ENCODE peak calls at places on chromosomes 11 and 22, in eight cellular contexts. I is AG09319, Y is RWPE1, L is HCT116, S is A549, X is keratinocyte, M is fibroblast of villous mesenchyme, V is dorsolateral prefrontal cortex. H is an unnamed sample.

GRCh38 chr11:85762226-85762625 is 48.7 kb downstream of the SYTL2 start:
- DNase-seq in V (no peak), I (no peak), M (no peak), S (no peak), Y (no peak), L (no peak), X (no peak), H (no peak)

GRCh38 chr11:126256216-126256615 is 12.5 kb downstream of the SRPRA start:
- DNase-seq in S (no peak), I (no peak), L (no peak), M (no peak), V (no peak), Y (no peak), X (no peak), H (no peak)

GRCh38 chr11:60098508-60098907 is 10.0 kb downstream of the MS4A2 start:
- DNase-seq in M (no peak), V (no peak), L (no peak), Y (no peak), I (no peak), X (no peak), S (peak; percentile 4), H (no peak)

GRCh38 chr22:38347944-38348750 is 30.9 kb upstream of the CSNK1E start:
- DNase-seq in L (no peak), X (peak; percentile 89), Y (peak; percentile 79), V (no peak), I (no peak), M (no peak), S (no peak), H (peak; percentile 15)

GRCh38 chr11:65425971-65426838 is 3.6 kb downstream of the NEAT1 start:
- DNase-seq in M (peak; percentile 88), S (peak; percentile 78), L (peak; percentile 42), X (no peak), Y (no peak), I (no peak), V (no peak), H (no peak)

GRCh38 chr22:42365942-42366660 is 66.1 kb downstream of the NFAM1 start:
- DNase-seq in S (no peak), Y (no peak), X (no peak), I (no peak), L (no peak), V (no peak), M (no peak), H (no peak)

GRCh38 chr11:95346207-95346718 is 115.3 kb upstream of the SESN3 start:
- DNase-seq in S (no peak), L (no peak), V (no peak), X (no peak), Y (no peak), I (no peak), M (no peak), H (no peak)

GRCh38 chr11:68090706-68091105 is 30.5 kb downstream of the CHKA start:
- DNase-seq in I (no peak), X (no peak), S (no peak), V (peak; percentile 44), M (no peak), L (no peak), Y (no peak), H (no peak)

GRCh38 chr22:30445438-30445936 is 19.9 kb downstream of the MTFP1 start:
- DNase-seq in X (no peak), Y (no peak), L (no peak), V (no peak), S (no peak), I (no peak), M (no peak), H (no peak)

GRCh38 chr11:106161775-106162174 is 84.3 kb downstream of the AASDHPPT start:
- DNase-seq in V (no peak), I (no peak), M (no peak), S (no peak), X (no peak), Y (no peak), L (no peak), H (no peak)

GRCh38 chr11:67302571-67303131 is 679 bp upstream of the SSH3 start:
- DNase-seq in V (peak; percentile 27), S (peak; percentile 62), I (no peak), X (no peak), M (peak; percentile 59), L (no peak), Y (no peak), H (no peak)

GRCh38 chr11:128921790-128922189 is 20.9 kb downstream of the TP53AIP1 start:
- DNase-seq in I (no peak), M (no peak), V (no peak), L (no peak), X (no peak), S (no peak), Y (no peak), H (no peak)

GRCh38 chr11:2944953-2945756 is 15.9 kb upstream of the PHLDA2 start:
- DNase-seq in X (no peak), V (peak; percentile 97), I (peak; percentile 75), Y (no peak), M (peak; percentile 95), L (no peak), S (no peak), H (no peak)

GRCh38 chr22:23833017-23833795 is 5.6 kb downstream of the DERL3 start:
- DNase-seq in I (no peak), M (no peak), S (no peak), L (no peak), X (no peak), V (peak; percentile 30), Y (no peak), H (peak; percentile 13)

DNA sequence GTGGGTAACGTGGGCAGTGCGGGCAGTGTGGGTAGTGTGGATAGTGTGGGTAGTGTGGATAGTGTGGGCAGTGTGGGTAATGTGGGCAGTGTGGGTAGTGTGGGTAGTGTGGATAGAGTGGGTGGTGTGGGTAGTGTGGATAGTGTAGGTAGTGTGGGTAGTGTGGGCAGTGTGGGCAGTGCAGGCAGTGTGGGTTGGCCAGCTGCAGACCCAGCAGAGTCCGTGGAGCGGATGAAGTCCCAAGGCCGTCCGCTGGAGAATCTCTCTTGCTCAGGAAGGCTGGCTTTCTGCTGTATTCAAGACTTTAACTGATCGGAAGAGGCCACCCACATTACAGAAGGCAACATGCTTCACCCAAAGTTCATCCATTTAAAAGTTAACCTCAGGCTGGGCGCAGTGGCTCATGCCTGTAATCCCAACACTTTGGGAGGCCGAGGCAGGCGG is 26.0 kb upstream of the KRTAP5-6 start:
- DNase-seq in I (no peak), S (no peak), Y (no peak), M (no peak), V (no peak), L (no peak), X (no peak), H (no peak)
- TF ChIP-seq CTCF in I (no peak), S (no peak), Y (no peak), M (no peak), V (no peak), L (no peak), X (no peak), H (no peak)

GRCh38 chr22:16987822-16988221 is 20.2 kb downstream of the GAB4 start:
- DNase-seq in I (no peak), L (no peak), S (no peak), X (no peak), Y (no peak), M (no peak), V (no peak), H (no peak)
- TF ChIP-seq CTCF in I (no peak), L (no peak), S (no peak), X (no peak), Y (no peak), M (no peak), V (no peak), H (no peak)

GRCh38 chr11:133712235-133712634 is 133.1 kb downstream of the SPATA19 start:
- DNase-seq in Y (no peak), V (no peak), M (no peak), I (no peak), L (no peak), X (no peak), S (no peak), H (no peak)
- TF ChIP-seq CTCF in Y (no peak), V (no peak), M (no peak), I (no peak), L (no peak), X (no peak), S (no peak), H (no peak)

GRCh38 chr11:78036313-78036712 is 13.2 kb upstream of the KCTD14 start:
- DNase-seq in M (no peak), S (no peak), X (no peak), V (no peak), L (no peak), I (no peak), Y (no peak), H (no peak)

GRCh38 chr11:78038697-78039313 is 15.7 kb upstream of the KCTD14 start:
- DNase-seq in Y (no peak), V (no peak), S (no peak), I (no peak), M (no peak), L (no peak), X (no peak), H (no peak)

GRCh38 chr11:78037056-78037455 is 14.0 kb upstream of the KCTD14 start:
- DNase-seq in L (no peak), M (no peak), S (no peak), I (no peak), V (no peak), Y (no peak), X (no peak), H (no peak)

GRCh38 chr11:78039391-78039918 is 16.4 kb upstream of the KCTD14 start:
- DNase-seq in I (no peak), M (no peak), S (no peak), Y (no peak), V (no peak), L (no peak), X (no peak), H (no peak)

DNA sequence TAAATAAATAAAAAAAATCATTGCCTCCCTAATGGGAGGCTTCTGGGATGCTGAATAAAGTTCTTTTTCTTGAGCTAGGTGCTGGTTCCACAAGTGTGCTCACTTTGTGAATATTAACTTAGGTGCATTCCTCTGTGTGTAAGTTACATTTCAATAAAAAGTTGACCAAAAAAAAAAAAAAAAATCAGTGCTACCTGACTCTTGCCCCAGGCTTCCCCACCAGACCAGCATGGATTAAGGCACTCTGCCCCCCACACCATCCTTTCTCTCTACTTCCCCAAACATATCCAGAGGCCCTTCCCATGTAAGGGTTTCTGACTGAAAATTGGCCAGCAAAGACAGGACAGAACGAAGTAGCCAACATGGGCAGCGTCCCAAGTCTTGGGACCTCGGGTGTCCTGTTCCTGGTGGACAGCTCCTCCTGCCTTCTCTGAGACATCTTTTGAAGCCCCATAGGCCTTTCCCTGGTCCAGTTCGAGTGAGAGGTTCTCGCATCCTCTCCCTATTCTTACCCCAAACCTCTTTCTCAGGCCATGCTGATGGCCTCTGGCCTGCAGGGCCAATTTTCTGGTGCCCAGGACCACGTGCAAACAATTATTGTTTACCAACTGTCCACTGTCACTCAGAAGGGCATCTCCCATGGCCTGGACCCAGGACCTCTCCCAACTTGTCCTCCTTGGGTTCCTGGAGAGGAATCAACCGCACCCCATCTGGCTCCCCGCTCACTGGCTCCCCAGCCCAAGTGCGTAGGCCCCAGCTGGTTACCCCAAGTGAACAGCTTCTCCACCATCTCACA is 14.9 kb upstream of the KCTD14 start:
- DNase-seq in V (no peak), X (no peak), I (no peak), L (no peak), Y (no peak), S (no peak), M (no peak), H (no peak)
- TF ChIP-seq CTCF in V (no peak), X (no peak), I (no peak), L (no peak), Y (no peak), S (no peak), M (no peak), H (no peak)

GRCh38 chr11:16606784-16607674 is 131.4 kb upstream of the C11orf58 start:
- DNase-seq in X (no peak), S (no peak), I (no peak), Y (no peak), L (no peak), M (peak; percentile 40), V (no peak), H (no peak)
- TF ChIP-seq CTCF in X (no peak), S (no peak), I (no peak), Y (no peak), L (no peak), M (no peak), V (no peak), H (no peak)